ENCODE peak calls at places on chromosomes 12 and 14, in seven cellular contexts. Y is cardiac fibroblast, E is neural crest cell, R is fibroblast of pulmonary artery, C is transverse colon, T is neural progenitor cell, X is H9. L is an unnamed sample.

GRCh38 chr12:60394680-60395079 is 798.9 kb downstream of the SLC16A7 start:
- DNase-seq in Y (peak), E (no peak), R (peak), C (no peak), T (no peak), X (no peak), L (no peak)

GRCh38 chr12:6697584-6698351 is 2.8 kb downstream of the PIANP start:
- DNase-seq in Y (peak), E (peak), R (peak), C (peak), T (peak), X (peak), L (no peak)

GRCh38 chr12:64243809-64244208 is 21.7 kb upstream of the KICS2 start:
- DNase-seq in Y (no peak), E (no peak), R (no peak), C (no peak), T (no peak), X (no peak), L (no peak)

GRCh38 chr14:80996049-80996901 is 40.9 kb downstream of the TSHR start:
- DNase-seq in Y (peak), E (peak), R (peak), C (peak), T (peak), X (no peak), L (no peak)

GRCh38 chr12:89542912-89543592 is 17.2 kb upstream of the POC1B start:
- DNase-seq in Y (peak), E (peak), R (peak), C (peak), T (peak), X (peak), L (peak)

GRCh38 chr12:119528241-119528640 is 65.3 kb upstream of the TMEM233 start:
- DNase-seq in Y (peak), E (no peak), R (peak), C (no peak), T (peak), X (no peak), L (no peak)

GRCh38 chr14:52951730-52952481 is 1.1 kb upstream of the FERMT2 start:
- DNase-seq in Y (peak), E (no peak), R (peak), C (peak), T (peak), X (peak), L (no peak)

GRCh38 chr12:9331218-9331626 is 123.0 kb upstream of the PZP start:
- DNase-seq in Y (peak), E (peak), R (peak), C (peak), T (peak), X (peak), L (peak)

GRCh38 chr12:111446044-111446581 is 40.4 kb downstream of the SH2B3 start:
- DNase-seq in Y (peak), E (no peak), R (peak), C (peak), T (no peak), X (peak), L (no peak)

DNA sequence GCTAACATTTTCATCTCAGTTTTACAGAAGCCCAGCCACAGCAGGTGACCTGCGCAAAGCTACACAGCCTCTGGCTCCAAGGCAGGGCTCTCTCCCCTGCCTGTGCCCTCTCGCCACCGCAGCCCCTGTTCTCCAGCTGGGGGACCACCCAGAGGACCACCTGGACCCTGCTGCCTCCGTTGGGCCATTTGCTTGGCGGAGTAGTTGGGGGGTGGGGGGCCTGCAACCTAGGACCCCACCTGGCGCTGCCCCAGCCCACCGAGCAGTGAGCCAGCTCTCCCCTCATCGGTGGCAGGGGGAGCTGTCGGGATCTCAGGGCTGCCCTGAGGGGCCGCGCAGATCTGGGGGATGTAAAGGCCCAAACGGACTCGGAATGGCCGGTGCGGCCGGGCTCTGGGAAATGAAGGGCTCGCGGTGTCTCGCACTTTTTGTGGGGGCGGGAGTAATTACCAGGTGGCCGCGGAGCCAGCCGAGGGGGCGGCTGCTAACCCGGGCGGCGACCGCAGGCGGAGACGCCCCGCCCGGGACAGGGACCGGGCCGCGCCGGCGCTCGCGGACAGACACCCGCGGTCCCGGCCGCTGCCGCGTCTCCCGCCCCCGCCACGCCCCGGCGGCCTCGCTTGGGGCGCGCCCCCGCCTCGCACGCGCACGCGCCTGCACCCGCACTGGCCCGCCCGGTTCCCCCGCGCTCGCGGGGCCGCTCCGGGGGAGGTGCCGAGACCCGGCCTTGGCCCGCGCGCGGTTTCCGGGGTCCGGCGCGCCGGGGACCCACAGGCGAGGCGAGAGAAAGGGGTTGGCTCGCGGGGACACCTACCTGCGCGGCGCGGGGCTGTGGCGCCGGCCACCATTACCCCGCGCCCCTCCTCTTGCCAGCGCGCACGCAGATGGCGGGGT is 8.6 kb upstream of the GPR68 start:
- DNase-seq in Y (no peak), E (peak), R (no peak), C (peak), T (peak), X (peak), L (peak)
- TF ChIP-seq CTCF in Y (peak), E (peak), R (no peak), C (no peak), T (peak), X (peak), L (no peak)

GRCh38 chr12:3837049-3837448 is 36.1 kb downstream of the PARP11 start:
- DNase-seq in Y (no peak), E (no peak), R (no peak), C (no peak), T (peak), X (peak), L (no peak)
- TF ChIP-seq CTCF in Y (no peak), E (no peak), R (no peak), C (no peak), T (peak), X (peak), L (no peak)

DNA sequence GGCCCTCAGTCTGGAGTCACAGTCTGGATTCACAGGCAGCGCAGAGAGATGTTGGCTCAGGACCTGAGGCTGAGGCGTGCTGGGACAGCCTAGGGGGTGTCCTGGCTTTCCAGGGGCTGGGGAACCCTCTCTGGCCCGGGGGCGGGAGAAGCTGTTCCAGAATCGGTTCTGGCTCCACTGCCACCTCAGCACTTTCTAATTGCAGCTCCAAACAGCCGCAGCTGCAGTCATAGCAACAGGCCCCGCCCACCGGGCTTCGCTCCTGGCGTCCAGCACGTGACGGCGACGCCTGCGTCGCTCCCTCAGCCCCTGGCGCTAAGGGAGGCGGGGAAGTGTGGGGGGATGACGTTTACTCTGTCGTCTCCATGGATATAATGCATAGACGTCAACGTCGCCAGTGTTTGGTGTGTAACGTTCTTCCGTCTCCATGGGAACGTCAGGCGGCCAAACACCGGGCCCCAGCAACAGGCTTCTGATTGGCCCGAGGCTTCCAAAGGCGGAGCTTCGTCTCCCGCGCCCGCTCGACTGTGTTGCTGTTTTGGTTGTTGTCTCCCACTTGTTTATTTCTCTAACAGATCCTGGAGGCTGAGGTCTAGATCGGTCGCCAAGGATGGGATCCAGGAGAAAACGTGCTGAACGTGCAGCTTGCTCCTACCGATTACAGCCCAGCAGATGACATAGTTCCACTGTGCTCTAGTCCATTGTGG is 19.7 kb upstream of the FOS start:
- DNase-seq in Y (peak), E (peak), R (peak), C (peak), T (peak), X (peak), L (peak)
- TF ChIP-seq CTCF in Y (no peak), E (no peak), R (no peak), C (no peak), T (no peak), X (no peak), L (no peak)

DNA sequence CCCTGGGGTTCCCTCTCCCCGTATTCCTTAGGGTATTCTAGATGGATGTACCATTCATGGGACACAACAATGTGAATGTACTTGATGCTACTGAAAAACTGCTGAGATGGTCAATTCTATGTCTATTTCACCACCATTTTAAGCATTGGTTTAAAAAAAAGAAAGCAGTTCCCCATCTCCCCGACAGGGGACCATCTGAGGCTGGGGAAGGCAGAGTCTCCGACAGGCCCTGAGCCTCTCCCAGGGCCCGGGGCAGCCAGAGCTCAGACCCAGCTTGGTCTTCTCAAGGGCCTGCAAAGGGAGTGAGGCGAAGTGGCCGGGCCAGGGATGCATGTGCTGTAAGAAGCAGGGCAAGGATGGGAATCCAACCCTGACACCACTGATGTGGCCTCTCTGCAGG is 234.2 kb downstream of the BCL11B start:
- DNase-seq in Y (no peak), E (no peak), R (no peak), C (no peak), T (peak), X (peak), L (no peak)
- TF ChIP-seq CTCF in Y (no peak), E (peak), R (no peak), C (no peak), T (peak), X (peak), L (no peak)

DNA sequence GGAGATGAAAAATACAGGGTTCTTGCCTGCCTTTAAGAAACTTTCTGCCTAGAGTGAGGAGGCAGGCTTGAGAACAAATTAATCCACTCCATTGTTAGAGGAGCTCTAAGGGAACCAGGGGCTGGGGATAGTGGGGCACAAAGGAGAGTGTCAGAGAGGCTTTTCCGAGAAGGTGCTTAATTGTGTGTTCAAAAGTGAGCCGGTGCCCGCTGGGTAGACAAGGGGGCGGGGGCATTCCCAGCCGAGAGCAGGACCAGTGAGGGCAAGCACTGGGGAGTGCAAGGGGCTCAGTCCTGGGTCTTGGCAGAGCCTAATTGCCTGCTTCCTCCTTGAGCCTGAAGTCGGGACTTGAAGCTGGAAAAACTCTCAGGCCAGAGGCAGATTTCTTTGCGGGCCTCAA is 377.4 kb downstream of the ETNK1 start:
- DNase-seq in Y (no peak), E (no peak), R (no peak), C (no peak), T (peak), X (no peak), L (no peak)
- TF ChIP-seq CTCF in Y (no peak), E (no peak), R (no peak), C (no peak), T (no peak), X (no peak), L (no peak)

GRCh38 chr12:117100251-117100650 is 1.0 kb upstream of the TESC start:
- DNase-seq in Y (peak), E (no peak), R (peak), C (no peak), T (peak), X (no peak), L (no peak)
- TF ChIP-seq CTCF in Y (peak), E (peak), R (peak), C (no peak), T (peak), X (peak), L (peak)

GRCh38 chr12:571795-572531 is 91.3 kb downstream of the NINJ2 start:
- DNase-seq in Y (peak), E (no peak), R (no peak), C (no peak), T (no peak), X (no peak), L (peak)
- TF ChIP-seq CTCF in Y (no peak), E (no peak), R (no peak), C (no peak), T (no peak), X (no peak), L (peak)

DNA sequence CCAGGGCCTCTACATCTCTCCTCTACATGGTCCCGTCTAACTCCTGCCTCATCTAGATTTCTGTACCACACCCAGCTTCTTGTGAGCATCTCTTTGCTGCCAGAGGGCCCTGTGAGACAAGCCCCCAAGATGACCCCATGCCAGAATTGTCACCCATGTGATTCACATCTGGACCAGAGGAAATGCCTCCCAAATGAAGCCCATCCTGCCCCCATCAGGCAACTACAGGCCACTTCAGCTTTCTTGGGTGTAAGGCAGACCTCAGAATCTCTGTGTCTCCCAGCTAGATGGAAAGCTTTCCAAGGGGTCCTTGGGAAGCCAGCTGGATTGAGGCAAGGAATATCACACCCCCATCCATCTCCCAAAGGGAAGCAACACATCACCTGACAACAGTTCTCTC is 9.3 kb upstream of the OAS3 start:
- DNase-seq in Y (no peak), E (no peak), R (no peak), C (no peak), T (no peak), X (no peak), L (no peak)
- TF ChIP-seq CTCF in Y (no peak), E (no peak), R (no peak), C (no peak), T (peak), X (peak), L (no peak)

DNA sequence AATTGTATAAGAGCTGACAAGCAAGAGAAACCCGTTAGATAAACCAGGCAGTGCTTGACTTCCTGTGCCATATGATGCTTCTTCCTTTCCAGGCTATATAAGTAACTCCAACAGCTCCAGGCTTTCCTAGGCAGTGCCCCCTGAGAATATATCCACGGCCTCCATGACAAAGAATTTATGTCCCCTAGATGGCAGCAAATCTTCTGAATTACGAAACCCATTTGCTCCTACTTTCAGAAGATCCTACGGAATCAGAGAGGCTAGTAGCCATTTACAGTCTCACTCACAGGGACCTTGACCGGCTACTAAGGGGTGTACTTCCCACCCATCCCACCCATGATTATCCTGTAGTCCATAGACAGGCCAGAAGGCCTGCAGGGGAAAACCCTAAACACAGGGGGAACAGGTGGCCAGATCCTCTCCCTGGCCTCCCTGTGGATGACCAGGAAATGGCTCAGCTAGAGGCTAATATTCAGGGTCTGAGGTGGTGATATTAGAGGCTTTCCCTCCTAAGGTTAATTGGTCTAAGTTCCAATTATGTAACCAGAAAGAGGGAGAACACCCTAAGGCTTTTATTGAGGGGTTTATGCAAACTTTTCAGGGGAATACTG is 77.2 kb upstream of the DCD start:
- DNase-seq in Y (peak), E (no peak), R (peak), C (no peak), T (peak), X (peak), L (no peak)
- TF ChIP-seq CTCF in Y (peak), E (peak), R (peak), C (no peak), T (peak), X (peak), L (peak)

L was measured in left ventricle myocardium inferior.